ENCODE peak calls at places on chromosomes 13 and 19, in five cellular contexts. G is neuronal stem cell, W is trophoblast cell, I is mesenchymal stem cell, A is H1. Y is an unnamed sample.
A peak's percentile ranks its signal among the peaks of the same experiment; 100 is the strongest.

GRCh38 chr13:48772908-48773307 is 119.2 kb downstream of the CYSLTR2 start:
- DNase-seq in G (no peak), W (no peak), I (no peak), A (no peak), Y (no peak)

GRCh38 chr13:76783798-76784197 is 102.4 kb downstream of the KCTD12 start:
- DNase-seq in G (no peak), W (no peak), I (no peak), A (no peak), Y (peak; percentile 51)

GRCh38 chr13:104635879-104636278 is 1569.7 kb upstream of the SLC10A2 start:
- DNase-seq in G (no peak), W (no peak), I (no peak), A (no peak), Y (no peak)

GRCh38 chr13:70812481-70812880 is 704.2 kb upstream of the KLHL1 start:
- DNase-seq in G (no peak), W (no peak), I (peak; percentile 39), A (no peak), Y (no peak)

GRCh38 chr13:51453959-51454703 is 1.3 kb upstream of the INTS6 start:
- DNase-seq in G (peak; percentile 8), W (peak; percentile 51), I (peak; percentile 55), A (no peak), Y (no peak)

GRCh38 chr19:15551183-15552004 is 43.1 kb downstream of the CYP4F22 start:
- DNase-seq in G (no peak), W (peak; percentile 1), I (no peak), A (no peak), Y (peak; percentile 97)

GRCh38 chr19:18328340-18329034 is 5.6 kb upstream of the LSM4 start:
- DNase-seq in G (peak; percentile 92), W (peak; percentile 98), I (peak; percentile 99), A (peak; percentile 87), Y (peak; percentile 95)

GRCh38 chr19:10756371-10756770 is 38.5 kb downstream of the DNM2 start:
- DNase-seq in G (no peak), W (no peak), I (no peak), A (no peak), Y (no peak)

GRCh38 chr19:10553943-10554381 is 10.3 kb downstream of the ATG4D start:
- DNase-seq in G (no peak), W (no peak), I (no peak), A (no peak), Y (no peak)

GRCh38 chr13:100125946-100126345 is 37.1 kb downstream of the PCCA start:
- DNase-seq in G (no peak), W (no peak), I (no peak), A (no peak), Y (no peak)

GRCh38 chr19:7739211-7739752 is 7.4 kb upstream of the CLEC4G start:
- DNase-seq in G (no peak), W (no peak), I (no peak), A (no peak), Y (no peak)

GRCh38 chr13:20624213-20624612 is 57.3 kb downstream of the IFT88 start:
- DNase-seq in G (no peak), W (no peak), I (no peak), A (no peak), Y (no peak)

GRCh38 chr13:31824705-31825512 is 85.6 kb downstream of the RXFP2 start:
- DNase-seq in G (no peak), W (peak; percentile 4), I (peak; percentile 34), A (no peak), Y (no peak)

GRCh38 chr13:91185294-91185863 is 162.1 kb upstream of the MIR17HG start:
- DNase-seq in G (no peak), W (peak; percentile 63), I (peak; percentile 42), A (no peak), Y (no peak)

GRCh38 chr19:52566588-52566987 is 3.5 kb upstream of the ZNF701 start:
- DNase-seq in G (no peak), W (peak; percentile 89), I (peak; percentile 84), A (no peak), Y (no peak)

GRCh38 chr19:6705931-6706632 is 14.4 kb downstream of the C3 start:
- DNase-seq in G (no peak), W (no peak), I (no peak), A (no peak), Y (no peak)

GRCh38 chr19:48239582-48240141 is 16.1 kb downstream of the CARD8 start:
- DNase-seq in G (no peak), W (no peak), I (no peak), A (no peak), Y (no peak)

GRCh38 chr19:14072535-14073231 is at the start of gene MISP3:
- DNase-seq in G (no peak), W (peak; percentile 68), I (peak; percentile 61), A (no peak), Y (no peak)

GRCh38 chr13:93270769-93271753 is 44.5 kb downstream of the GPC6 start:
- DNase-seq in G (no peak), W (no peak), I (peak; percentile 43), A (no peak), Y (no peak)

GRCh38 chr13:20161275-20161950 is 561 bp upstream of the GJA3 start:
- DNase-seq in G (no peak), W (peak; percentile 22), I (no peak), A (peak; percentile 61), Y (no peak)

GRCh38 chr19:18999896-19000620 is 33.3 kb downstream of the SUGP2 start:
- DNase-seq in G (no peak), W (no peak), I (peak; percentile 15), A (no peak), Y (no peak)

GRCh38 chr19:48239120-48239519 is 16.6 kb downstream of the CARD8 start:
- DNase-seq in G (no peak), W (no peak), I (no peak), A (no peak), Y (no peak)

GRCh38 chr13:102198418-102199322 is 203.2 kb downstream of the FGF14 start:
- DNase-seq in G (no peak), W (peak; percentile 2), I (peak; percentile 50), A (no peak), Y (no peak)

GRCh38 chr19:44809856-44810554 is 1.1 kb downstream of the BCAM start:
- DNase-seq in G (no peak), W (no peak), I (no peak), A (no peak), Y (no peak)

GRCh38 chr19:45498411-45499195 is at the start of gene PPM1N:
- DNase-seq in G (no peak), W (no peak), I (peak; percentile 51), A (peak; percentile 85), Y (peak; percentile 86)

GRCh38 chr13:28537149-28537548 is 42.2 kb upstream of the FLT1 start:
- DNase-seq in G (no peak), W (peak; percentile 80), I (no peak), A (no peak), Y (no peak)

GRCh38 chr13:95714142-95714832 is 37.3 kb downstream of the DNAJC3 start:
- DNase-seq in G (no peak), W (peak; percentile 95), I (peak; percentile 85), A (no peak), Y (no peak)

GRCh38 chr19:36963262-36963661 is 47.1 kb downstream of the ZNF568 start:
- DNase-seq in G (no peak), W (no peak), I (no peak), A (no peak), Y (no peak)

GRCh38 chr13:47211106-47211505 is 314.3 kb upstream of the HTR2A start:
- DNase-seq in G (no peak), W (peak; percentile 35), I (peak; percentile 17), A (no peak), Y (peak; percentile 33)

GRCh38 chr13:97696921-97697320 is 256.6 kb upstream of the IPO5 start:
- DNase-seq in G (no peak), W (no peak), I (no peak), A (no peak), Y (no peak)
- H2BK12ac ChIP-seq in G (no peak overlapping the region), W (no peak overlapping the region), I (no peak overlapping the region), A (no peak overlapping the region), Y (no peak overlapping the region)

GRCh38 chr13:24529478-24529877 is 16.9 kb upstream of the PARP4 start:
- DNase-seq in G (no peak), W (no peak), I (no peak), A (no peak), Y (no peak)

DNA sequence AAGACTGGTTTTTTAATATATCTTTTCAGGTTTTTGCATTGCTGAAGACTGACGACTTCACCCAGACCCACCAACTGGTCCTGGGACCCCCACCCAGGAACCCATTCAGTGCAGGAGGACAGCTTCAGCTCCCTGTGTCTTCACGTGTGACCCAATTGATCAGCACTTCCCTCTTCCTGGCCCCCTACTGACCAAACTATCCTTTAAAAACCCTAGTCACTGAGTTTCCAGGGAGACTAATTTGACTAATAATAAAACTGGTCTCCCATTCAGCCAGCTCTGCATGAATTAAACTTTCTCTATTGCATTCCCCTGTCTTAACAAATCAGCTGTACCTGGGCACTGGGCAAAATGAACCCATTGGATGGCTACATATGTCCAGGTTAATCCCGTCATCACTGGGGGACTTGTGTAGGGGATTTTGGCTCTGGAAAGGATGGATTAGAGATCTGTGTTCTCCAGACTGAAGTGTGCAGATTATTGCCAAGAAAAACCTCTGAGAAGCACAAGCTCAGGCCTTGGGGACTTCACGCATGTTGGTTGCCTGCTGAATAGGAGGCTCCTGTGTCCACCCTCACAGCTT is 16.3 kb upstream of the PARP4 start:
- DNase-seq in G (no peak), W (no peak), I (no peak), A (no peak), Y (no peak)
- H2BK12ac ChIP-seq in G (no peak overlapping the region), W (no peak overlapping the region), I (no peak overlapping the region), A (peak overlapping the region; percentile 41), Y (no peak overlapping the region)

DNA sequence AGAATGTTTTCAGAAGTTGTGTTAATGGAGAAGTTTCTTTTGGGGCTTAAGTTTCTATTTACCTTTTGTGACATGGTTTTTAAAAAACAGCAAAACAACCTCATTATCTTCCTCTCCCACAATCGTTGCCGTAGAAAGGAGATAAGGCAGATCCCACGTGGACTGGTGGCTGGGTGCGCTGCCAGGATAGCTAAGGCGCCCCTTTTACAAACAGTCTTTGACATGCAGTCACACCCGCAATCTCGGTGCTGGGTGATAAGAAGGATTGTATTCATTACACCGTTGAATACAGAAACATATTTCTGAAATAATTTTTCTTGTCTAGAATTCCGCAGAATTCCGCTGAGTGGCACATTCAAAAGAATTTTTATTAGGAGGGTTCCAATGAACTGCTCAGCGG is 271.1 kb downstream of the UQCRFS1 start:
- DNase-seq in G (no peak), W (no peak), I (no peak), A (no peak), Y (no peak)
- H2BK12ac ChIP-seq in G (no peak overlapping the region), W (no peak overlapping the region), I (no peak overlapping the region), A (no peak overlapping the region), Y (no peak overlapping the region)

GRCh38 chr19:54125713-54126112 is 10.2 kb downstream of the PRPF31 start:
- DNase-seq in G (no peak), W (no peak), I (no peak), A (no peak), Y (no peak)

GRCh38 chr19:54128796-54129616 is 8.6 kb upstream of the CNOT3 start:
- DNase-seq in G (no peak), W (no peak), I (no peak), A (no peak), Y (no peak)

GRCh38 chr19:54129617-54129996 is 8.0 kb upstream of the CNOT3 start:
- DNase-seq in G (no peak), W (no peak), I (no peak), A (no peak), Y (no peak)

GRCh38 chr19:54127688-54128440 is 9.7 kb upstream of the CNOT3 start:
- DNase-seq in G (no peak), W (no peak), I (no peak), A (no peak), Y (no peak)

DNA sequence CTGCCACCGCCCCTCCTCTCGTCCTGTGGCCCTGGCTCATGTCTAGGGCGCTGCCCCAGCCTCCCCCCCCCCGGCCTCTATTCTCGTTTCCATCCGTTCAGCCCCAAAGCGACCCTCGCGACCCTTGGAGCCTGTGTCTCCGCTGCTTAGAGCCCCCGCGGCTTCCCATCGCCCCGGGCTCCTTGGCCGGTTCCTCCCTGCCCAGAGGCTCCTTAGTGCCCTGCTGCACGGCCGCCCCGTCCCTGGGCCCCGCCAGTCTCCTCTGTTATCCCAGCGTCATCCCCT is 9.2 kb upstream of the CNOT3 start:
- DNase-seq in G (no peak), W (no peak), I (no peak), A (no peak), Y (no peak)
- H2BK12ac ChIP-seq in G (no peak overlapping the region), W (no peak overlapping the region), I (no peak overlapping the region), A (no peak overlapping the region), Y (no peak overlapping the region)

Y was measured in H9.